ENCODE peak calls at places on chromosome 12, in eight cellular contexts. L is AG04449, B is bronchial epithelial cell, X is cardiac muscle cell, T is tibial nerve, J is IMR-90, Y is Panc1, V is cardiac fibroblast. U is an unnamed sample.
A peak's percentile ranks its signal among the peaks of the same experiment; 100 is the strongest.

GRCh38 chr12:62351326-62351725 is 91.1 kb downstream of the USP15 start:
- DNase-seq in J (no peak), L (no peak), Y (no peak), X (no peak), V (no peak), B (no peak), T (no peak), U (no peak)

GRCh38 chr12:96303656-96304055 is 96.6 kb downstream of the CDK17 start:
- DNase-seq in T (no peak), V (peak; percentile 20), X (no peak), B (no peak), Y (no peak), L (no peak), J (no peak), U (no peak)

GRCh38 chr12:42094277-42094676 is 50.4 kb downstream of the GXYLT1 start:
- DNase-seq in X (no peak), T (no peak), Y (no peak), B (peak; percentile 62), L (no peak), V (peak; percentile 70), J (peak; percentile 72), U (peak; percentile 38)

GRCh38 chr12:6540181-6540877 is 6.0 kb downstream of the GAPDH start:
- DNase-seq in X (peak; percentile 77), Y (no peak), J (peak; percentile 93), L (no peak), V (peak; percentile 97), T (peak; percentile 88), B (peak; percentile 94), U (peak; percentile 82)

GRCh38 chr12:53418221-53418620 is 5.4 kb upstream of the AMHR2 start:
- DNase-seq in Y (no peak), B (no peak), V (no peak), T (no peak), J (no peak), X (no peak), L (no peak), U (no peak)

GRCh38 chr12:47811581-47812484 is 7.9 kb downstream of the HDAC7 start:
- DNase-seq in J (peak; percentile 86), Y (no peak), V (peak; percentile 93), B (peak; percentile 75), L (peak; percentile 41), X (no peak), T (peak; percentile 69), U (no peak)

GRCh38 chr12:57893460-57894353 is 47.2 kb upstream of the CTDSP2 start:
- DNase-seq in J (peak; percentile 91), L (peak; percentile 78), X (peak; percentile 85), V (peak; percentile 93), Y (no peak), B (peak; percentile 16), T (peak; percentile 82), U (peak; percentile 88)

GRCh38 chr12:11162494-11162893 is 8.5 kb upstream of the SMIM10L1 start:
- DNase-seq in B (peak; percentile 8), L (no peak), J (no peak), V (no peak), T (no peak), X (no peak), Y (no peak), U (no peak)

GRCh38 chr12:55700255-55701018 is 7.3 kb downstream of the ITGA7 start:
- DNase-seq in X (no peak), B (peak; percentile 35), T (no peak), J (peak; percentile 39), L (no peak), Y (no peak), V (no peak), U (no peak)

GRCh38 chr12:42530284-42530683 is 59.3 kb downstream of the PRICKLE1 start:
- DNase-seq in Y (no peak), T (no peak), B (no peak), X (no peak), J (no peak), V (no peak), L (no peak), U (no peak)

GRCh38 chr12:52155048-52155868 is 36.6 kb downstream of the KRT80 start:
- DNase-seq in B (peak; percentile 95), T (no peak), J (no peak), Y (no peak), V (peak; percentile 68), L (no peak), X (no peak), U (no peak)

GRCh38 chr12:91216871-91217270 is 34.3 kb upstream of the DCN start:
- DNase-seq in J (peak; percentile 29), X (no peak), B (peak; percentile 30), Y (no peak), L (no peak), V (peak; percentile 43), T (no peak), U (no peak)

GRCh38 chr12:57233357-57234232 is 4.1 kb downstream of the SHMT2 start:
- DNase-seq in Y (no peak), X (no peak), V (peak; percentile 95), T (no peak), J (peak; percentile 85), L (no peak), B (no peak), U (no peak)

GRCh38 chr12:65496617-65497016 is 218.1 kb downstream of the MSRB3 start:
- DNase-seq in X (no peak), J (peak; percentile 56), V (peak; percentile 72), Y (no peak), L (no peak), T (no peak), B (no peak), U (no peak)

DNA sequence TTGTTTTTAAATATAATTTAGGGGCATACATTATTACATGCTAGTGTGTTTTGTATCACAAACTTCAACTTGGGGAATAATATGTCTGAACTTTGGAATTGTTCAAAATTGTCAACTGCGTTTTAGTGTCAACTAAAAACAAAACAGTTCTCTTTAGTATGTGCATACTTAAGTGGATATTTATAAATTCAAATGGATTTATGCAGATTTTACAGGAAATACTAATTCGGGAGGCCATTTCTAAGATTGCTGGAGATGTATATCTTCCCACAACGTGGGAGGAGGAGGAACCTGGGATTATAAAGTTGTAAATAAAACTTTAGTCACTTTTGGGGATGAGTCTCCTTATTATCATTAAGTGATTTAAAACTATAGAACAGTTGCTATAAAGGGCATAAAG is 2.5 kb downstream of the PDE3A start:
- DNase-seq in B (no peak), V (no peak), J (no peak), Y (no peak), X (no peak), L (no peak), T (no peak), U (no peak)
- H3K4me3 ChIP-seq in B (no peak overlapping the region), V (peak overlapping the region; percentile 83), J (no peak overlapping the region), Y (no peak overlapping the region), X (no peak overlapping the region), L (peak overlapping the region; percentile 90), T (peak overlapping the region; percentile 60), U (no peak overlapping the region)

GRCh38 chr12:3896851-3897351 is 23.7 kb upstream of the PARP11 start:
- DNase-seq in X (no peak), B (peak; percentile 56), L (no peak), Y (no peak), V (peak; percentile 8), T (no peak), J (no peak), U (no peak)

GRCh38 chr12:3898751-3899150 is 25.6 kb upstream of the PARP11 start:
- DNase-seq in X (no peak), J (no peak), L (no peak), Y (no peak), B (no peak), T (no peak), V (no peak), U (no peak)

GRCh38 chr12:3904999-3905398 is 31.8 kb upstream of the PARP11 start:
- DNase-seq in L (no peak), X (no peak), J (no peak), T (no peak), B (no peak), V (no peak), Y (no peak), U (no peak)

GRCh38 chr12:3897400-3897910 is 24.3 kb upstream of the PARP11 start:
- DNase-seq in V (no peak), B (no peak), T (no peak), L (no peak), J (no peak), Y (no peak), X (no peak), U (no peak)

DNA sequence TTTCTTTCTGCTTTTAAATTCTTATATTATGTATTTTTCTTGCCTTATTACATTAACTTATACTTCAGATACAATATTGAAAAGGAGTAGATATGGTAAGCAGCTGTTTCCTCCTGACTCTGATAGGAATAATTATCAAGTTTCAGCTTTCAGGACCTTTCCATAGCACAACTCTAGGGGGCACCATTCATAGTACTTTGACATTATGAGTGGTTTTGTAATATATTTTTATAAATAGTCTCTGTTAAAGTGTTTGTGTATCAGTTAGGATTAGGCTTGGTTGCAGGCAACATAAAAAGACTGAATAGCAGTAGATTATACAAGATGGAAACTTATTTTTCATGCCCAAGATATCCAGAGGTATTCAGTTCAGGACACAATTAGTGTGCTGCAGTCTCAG is 27.9 kb upstream of the PARP11 start:
- DNase-seq in B (no peak), T (no peak), X (no peak), Y (no peak), L (no peak), J (no peak), V (no peak), U (no peak)
- TF ChIP-seq CTCF in B (no peak), T (no peak), X (no peak), Y (no peak), L (no peak), J (no peak), V (no peak), U (no peak)

GRCh38 chr12:122106891-122107660 is 28.5 kb downstream of the MLXIP start:
- DNase-seq in T (no peak), L (no peak), X (peak; percentile 82), V (peak; percentile 76), Y (no peak), B (no peak), J (peak; percentile 77), U (no peak)
- H3K4me3 ChIP-seq in T (no peak overlapping the region), L (no peak overlapping the region), X (no peak overlapping the region), V (no peak overlapping the region), Y (no peak overlapping the region), B (no peak overlapping the region), J (no peak overlapping the region), U (no peak overlapping the region)

DNA sequence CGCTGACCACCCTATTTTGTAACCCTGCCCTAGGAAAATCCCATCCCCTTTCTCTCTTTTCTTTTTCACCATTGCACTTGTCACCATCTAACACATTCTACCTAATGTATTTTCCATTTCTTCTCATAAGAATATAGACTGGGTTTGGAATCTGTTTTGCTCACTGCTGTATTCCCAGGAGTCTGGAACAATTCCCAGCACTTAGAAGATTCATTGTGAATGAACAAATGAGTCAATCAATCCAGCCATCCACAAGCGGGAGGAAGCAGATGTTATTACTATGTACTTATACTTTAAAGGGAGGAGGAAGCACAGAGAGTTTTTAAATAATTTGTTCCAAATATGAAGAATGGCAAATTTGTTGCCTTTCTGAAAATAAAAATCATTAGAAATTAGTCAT is 142.1 kb downstream of the KIF21A start:
- DNase-seq in B (no peak), V (peak; percentile 71), Y (no peak), L (no peak), X (no peak), T (no peak), J (no peak), U (no peak)
- TF ChIP-seq CTCF in B (no peak), V (no peak), Y (no peak), L (no peak), X (no peak), T (no peak), J (no peak), U (no peak)

U was measured in HFF-Myc.